ENCODE peak calls at places on chromosomes 11 and 22, in six cellular contexts. W, I, C, Q, Y and S are unnamed samples.

GRCh38 chr22:37906364-37907008 is 389 bp downstream of the MICALL1 start:
- DNase-seq in Y (no peak), Q (peak; percentile 33), I (no peak), C (no peak), W (no peak), S (no peak)

GRCh38 chr11:86990520-86990919 is 35.3 kb upstream of the FZD4 start:
- DNase-seq in I (peak; percentile 22), Q (no peak), W (no peak), Y (no peak), C (peak; percentile 54), S (no peak)

GRCh38 chr11:87252869-87253268 is 215.1 kb downstream of the TMEM135 start:
- DNase-seq in C (no peak), I (no peak), Y (no peak), Q (no peak), W (no peak), S (no peak)

GRCh38 chr11:13644997-13645667 is 23.3 kb upstream of the FAR1 start:
- DNase-seq in Q (no peak), C (no peak), Y (no peak), I (no peak), W (no peak), S (no peak)

GRCh38 chr22:46528121-46528610 is 9.3 kb downstream of the CELSR1 start:
- DNase-seq in Q (no peak), Y (no peak), I (peak; percentile 93), W (peak; percentile 82), C (peak; percentile 92), S (no peak)

GRCh38 chr11:78074756-78075155 is 4.9 kb downstream of the NDUFC2 start:
- DNase-seq in W (no peak), Q (no peak), Y (no peak), I (no peak), C (no peak), S (no peak)

GRCh38 chr11:60756307-60757032 is at the start of gene MS4A15:
- DNase-seq in Q (no peak), C (no peak), Y (no peak), W (peak; percentile 57), I (peak; percentile 53), S (no peak)

GRCh38 chr11:73883856-73884255 is 7.1 kb downstream of the PAAF1 start:
- DNase-seq in C (no peak), Q (no peak), Y (no peak), I (no peak), W (no peak), S (no peak)

GRCh38 chr11:121265586-121265985 is 27.0 kb upstream of the SC5D start:
- DNase-seq in Y (no peak), Q (no peak), I (no peak), W (no peak), C (no peak), S (no peak)

GRCh38 chr22:42801537-42802165 is 55.4 kb downstream of the ARFGAP3 start:
- DNase-seq in Q (no peak), Y (no peak), C (no peak), W (no peak), I (no peak), S (no peak)

GRCh38 chr11:128196235-128196634 is 391.1 kb downstream of the ETS1 start:
- DNase-seq in Y (no peak), W (no peak), C (peak; percentile 57), Q (no peak), I (no peak), S (no peak)

GRCh38 chr22:19478466-19479357 is at the start of gene UFD1:
- DNase-seq in W (peak; percentile 83), Y (peak; percentile 71), C (peak; percentile 92), Q (peak; percentile 76), I (peak; percentile 78), S (peak; percentile 79)

GRCh38 chr11:44949160-44950035 is 1.3 kb downstream of the TP53I11 start:
- DNase-seq in Y (no peak), I (peak; percentile 68), Q (no peak), W (peak; percentile 48), C (peak; percentile 64), S (no peak)

GRCh38 chr11:13335319-13335718 is 57.7 kb downstream of the BMAL1 start:
- DNase-seq in W (peak; percentile 75), I (peak; percentile 76), Q (peak; percentile 53), C (peak; percentile 81), Y (peak; percentile 72), S (peak; percentile 16)

GRCh38 chr11:79304599-79305212 is 136.1 kb downstream of the TENM4 start:
- DNase-seq in I (no peak), Y (no peak), Q (no peak), C (no peak), W (no peak), S (no peak)

GRCh38 chr22:37696657-37697539 is at the start of gene TRIOBP:
- DNase-seq in Y (peak; percentile 95), Q (peak; percentile 95), C (peak; percentile 97), I (peak; percentile 87), W (peak; percentile 97), S (peak; percentile 47)

GRCh38 chr11:76659672-76660532 is 10.6 kb downstream of the LRRC32 start:
- DNase-seq in I (no peak), C (no peak), Y (peak; percentile 18), Q (no peak), W (no peak), S (no peak)

GRCh38 chr11:44905131-44905866 is 45.4 kb downstream of the TP53I11 start:
- DNase-seq in W (no peak), C (no peak), Y (no peak), Q (no peak), I (no peak), S (no peak)

GRCh38 chr11:25593221-25593620 is 738.7 kb upstream of the ANO3 start:
- DNase-seq in I (no peak), W (no peak), Q (no peak), Y (no peak), C (no peak), S (no peak)

GRCh38 chr11:76903325-76903724 is 42.6 kb downstream of the ACER3 start:
- DNase-seq in I (no peak), C (no peak), Y (no peak), W (no peak), Q (no peak), S (no peak)

GRCh38 chr11:88357323-88358039 is 19.9 kb upstream of the CTSC start:
- DNase-seq in Q (no peak), Y (no peak), C (peak; percentile 76), W (no peak), I (peak; percentile 47), S (no peak)

GRCh38 chr11:88359529-88359928 is 22.0 kb upstream of the CTSC start:
- DNase-seq in C (no peak), Q (no peak), W (no peak), I (no peak), Y (no peak), S (no peak)

GRCh38 chr11:88355887-88356286 is 18.4 kb upstream of the CTSC start:
- DNase-seq in Q (no peak), Y (no peak), I (no peak), W (no peak), C (no peak), S (no peak)

GRCh38 chr11:88354909-88355308 is 17.4 kb upstream of the CTSC start:
- DNase-seq in Y (no peak), I (no peak), W (no peak), Q (no peak), C (no peak), S (no peak)

DNA sequence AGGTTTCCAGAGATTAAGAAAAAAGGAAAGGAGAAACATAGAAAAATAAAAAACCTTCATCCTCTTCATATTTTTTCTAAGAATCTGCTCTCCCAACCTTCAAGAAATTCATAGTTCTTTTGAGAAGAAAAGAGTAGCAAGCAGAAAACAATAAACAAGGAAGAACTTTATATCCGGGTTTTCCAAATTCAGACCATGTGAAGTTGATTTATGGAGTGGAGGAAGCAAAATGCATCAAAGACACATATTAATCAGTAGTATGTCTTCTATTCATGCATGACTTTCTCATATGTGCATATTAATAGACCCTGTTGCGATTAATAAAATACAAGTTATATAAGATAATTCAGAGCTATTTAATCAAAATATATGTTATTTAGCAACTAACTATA is 20.5 kb upstream of the CTSC start:
- DNase-seq in C (no peak), Q (no peak), W (no peak), I (no peak), Y (no peak), S (no peak)
- H3K27ac ChIP-seq in C (no peak overlapping the region), Q (no peak overlapping the region), W (peak overlapping the region; percentile 42), I (peak overlapping the region; percentile 77), Y (no peak overlapping the region), S (no peak overlapping the region)

GRCh38 chr22:20844055-20845037 is 14.3 kb downstream of the PI4KA start:
- DNase-seq in I (no peak), C (no peak), Y (no peak), Q (no peak), W (no peak), S (no peak)
- H3K27ac ChIP-seq in I (no peak overlapping the region), C (no peak overlapping the region), Y (no peak overlapping the region), Q (no peak overlapping the region), W (no peak overlapping the region), S (no peak overlapping the region)

DNA sequence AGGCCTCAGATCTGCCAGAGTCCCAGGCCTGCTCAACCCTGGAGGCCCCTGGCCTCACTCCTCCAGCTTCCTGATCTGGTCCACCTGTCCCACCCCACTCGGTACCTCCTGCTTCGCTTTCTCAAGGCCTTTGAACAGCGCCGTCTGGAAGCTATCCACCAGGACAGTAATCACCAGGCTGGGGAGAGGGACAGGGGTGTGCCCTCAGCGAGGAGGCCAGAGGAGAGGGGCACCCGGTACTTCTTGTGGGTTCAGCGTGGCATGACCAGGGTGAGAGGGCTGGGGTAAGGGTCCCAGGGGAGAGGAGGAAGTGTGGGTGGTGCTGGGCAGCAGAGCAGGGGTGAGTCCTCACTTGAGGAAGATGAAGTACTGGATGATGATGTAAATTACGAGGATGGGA is 6.1 kb downstream of the CATSPER1 start:
- DNase-seq in Y (no peak), W (no peak), C (no peak), I (no peak), Q (no peak), S (no peak)
- H3K27ac ChIP-seq in Y (peak overlapping the region; percentile 52), W (no peak overlapping the region), C (no peak overlapping the region), I (peak overlapping the region; percentile 77), Q (no peak overlapping the region), S (no peak overlapping the region)

GRCh38 chr11:19625438-19625837 is 87.2 kb upstream of the NAV2 start:
- DNase-seq in W (no peak), I (no peak), C (no peak), Q (no peak), Y (no peak), S (no peak)
- H3K27ac ChIP-seq in W (no peak overlapping the region), I (no peak overlapping the region), C (no peak overlapping the region), Q (no peak overlapping the region), Y (no peak overlapping the region), S (no peak overlapping the region)

GRCh38 chr11:102117472-102118113 is 7.3 kb downstream of the YAP1 start:
- DNase-seq in Y (no peak), C (no peak), W (no peak), I (no peak), Q (no peak), S (no peak)
- H3K27ac ChIP-seq in Y (no peak overlapping the region), C (no peak overlapping the region), W (no peak overlapping the region), I (peak overlapping the region; percentile 69), Q (no peak overlapping the region), S (no peak overlapping the region)